ENCODE peak calls at places on chromosomes 12 and 14, in four cellular contexts. X is stimulated activated CD8-positive, alpha-beta memory T cell treated with anti-CD3 and anti-CD28 coated beads, Interleukin-4, amount 100 ng/mL, for 4 hours; G is RPMI8226; T is IMR-90. S is an unnamed sample.

GRCh38 chr12:116261525-116262100 is 15.9 kb downstream of the MED13L start:
- DNase-seq in G (no peak), X (no peak), T (no peak), S (no peak)

GRCh38 chr12:68868043-68868790 is 60.2 kb downstream of the MDM2 start:
- DNase-seq in X (no peak), T (no peak), G (no peak), S (no peak)

GRCh38 chr12:16421806-16422205 is 74.4 kb downstream of the MGST1 start:
- DNase-seq in X (no peak), T (peak), G (no peak), S (no peak)

GRCh38 chr12:109098142-109098652 is 800 bp downstream of the UNG start:
- DNase-seq in X (no peak), G (peak), T (peak), S (peak)

GRCh38 chr12:76878045-76878898 is 547 bp downstream of the CSRP2 start:
- DNase-seq in T (no peak), G (peak), X (no peak), S (peak)

GRCh38 chr12:1022032-1022970 is 31.3 kb downstream of the ERC1 start:
- DNase-seq in G (no peak), T (no peak), X (no peak), S (peak)

GRCh38 chr12:49301759-49302158 is 6.8 kb downstream of the PRPH start:
- DNase-seq in T (no peak), G (no peak), X (no peak), S (no peak)

GRCh38 chr12:56389215-56389850 is 26.7 kb upstream of the APOF start:
- DNase-seq in G (no peak), X (no peak), T (no peak), S (no peak)

GRCh38 chr12:122125452-122126341 is 47.1 kb downstream of the MLXIP start:
- DNase-seq in G (no peak), X (no peak), T (no peak), S (no peak)

GRCh38 chr14:77682158-77682553 is 25.7 kb downstream of the ALKBH1 start:
- DNase-seq in X (no peak), G (no peak), T (peak), S (no peak)

GRCh38 chr12:114096461-114096860 is 130.3 kb upstream of the RBM19 start:
- DNase-seq in T (peak), X (no peak), G (no peak), S (no peak)

GRCh38 chr12:94722664-94723063 is 72.3 kb upstream of the TMCC3 start:
- DNase-seq in G (no peak), T (no peak), X (no peak), S (no peak)

GRCh38 chr12:1593232-1594044 is 943 bp downstream of the FBXL14 start:
- DNase-seq in G (peak), X (no peak), T (no peak), S (no peak)

GRCh38 chr12:27900920-27901879 is 71.3 kb downstream of the PTHLH start:
- DNase-seq in G (no peak), X (no peak), T (no peak), S (no peak)

GRCh38 chr14:102086346-102086971 is 385 bp downstream of the HSP90AA1 start:
- DNase-seq in T (peak), X (peak), G (peak), S (peak)

GRCh38 chr12:19382111-19382526 is 57.2 kb upstream of the AEBP2 start:
- DNase-seq in G (peak), X (peak), T (peak), S (peak)

S was measured in cardiac fibroblast.